ENCODE peak calls at places on chromosomes 2 and 18, in nine cellular contexts. S, T, V, O, X, K, U, J and L are unnamed samples.

GRCh38 chr2:101113441-101114267 is 37.5 kb downstream of the TBC1D8 start:
- DNase-seq in S (no peak), T (no peak), V (no peak), O (peak; percentile 41), X (peak; percentile 17), K (no peak), U (no peak), J (no peak), L (no peak)

GRCh38 chr2:18077211-18077610 is 198.7 kb downstream of the KCNS3 start:
- DNase-seq in S (no peak), T (no peak), V (no peak), O (no peak), X (no peak), K (no peak), U (peak; percentile 56), J (no peak), L (no peak)

GRCh38 chr2:168758970-168759820 is 43.2 kb upstream of the NOSTRIN start:
- DNase-seq in S (no peak), T (peak; percentile 60), V (peak; percentile 58), O (peak; percentile 62), X (peak; percentile 22), K (no peak), U (peak; percentile 42), J (no peak), L (no peak)

GRCh38 chr18:13563390-13563805 is 163.0 kb downstream of the FAM210A start:
- DNase-seq in S (no peak), T (no peak), V (peak; percentile 18), O (no peak), X (no peak), K (no peak), U (no peak), J (peak; percentile 66), L (no peak)

GRCh38 chr2:178681081-178681480 is 126.1 kb downstream of the TTN start:
- DNase-seq in S (no peak), T (no peak), V (no peak), O (no peak), X (no peak), K (no peak), U (no peak), J (no peak), L (no peak)

GRCh38 chr2:98823196-98824166 is 92.5 kb upstream of the MGAT4A start:
- DNase-seq in S (no peak), T (peak; percentile 13), V (no peak), O (no peak), X (no peak), K (no peak), U (no peak), J (no peak), L (no peak)

GRCh38 chr2:26394694-26395093 is 7.0 kb upstream of the DRC1 start:
- DNase-seq in S (no peak), T (no peak), V (no peak), O (no peak), X (no peak), K (no peak), U (peak; percentile 26), J (no peak), L (no peak)

GRCh38 chr2:233854241-233854981 is at the start of gene HJURP:
- DNase-seq in S (peak; percentile 79), T (peak; percentile 97), V (peak; percentile 96), O (peak; percentile 96), X (peak; percentile 96), K (peak; percentile 91), U (peak; percentile 92), J (peak; percentile 92), L (peak; percentile 93)

GRCh38 chr2:232982926-232983668 is 30.0 kb downstream of the NGEF start:
- DNase-seq in S (no peak), T (peak; percentile 70), V (no peak), O (no peak), X (no peak), K (peak; percentile 17), U (no peak), J (no peak), L (no peak)

GRCh38 chr2:84970266-84970955 is 550 bp upstream of the KCMF1 start:
- DNase-seq in S (no peak), T (peak; percentile 81), V (peak; percentile 77), O (peak; percentile 84), X (peak; percentile 50), K (peak; percentile 52), U (peak; percentile 37), J (peak; percentile 58), L (peak; percentile 93)

GRCh38 chr18:57925706-57926105 is 118.3 kb upstream of the NEDD4L start:
- DNase-seq in S (no peak), T (no peak), V (no peak), O (no peak), X (no peak), K (no peak), U (peak; percentile 71), J (no peak), L (no peak)

GRCh38 chr2:128465246-128466170 is 146.8 kb upstream of the HS6ST1 start:
- DNase-seq in S (no peak), T (peak; percentile 1), V (no peak), O (no peak), X (no peak), K (no peak), U (no peak), J (no peak), L (no peak)

GRCh38 chr2:144519934-144520717 is at the start of gene ZEB2:
- DNase-seq in S (no peak), T (peak; percentile 89), V (peak; percentile 75), O (peak; percentile 79), X (peak; percentile 60), K (no peak), U (peak; percentile 59), J (peak; percentile 81), L (peak; percentile 76)
- TF ChIP-seq CTCF in S (peak; percentile 44), T (peak; percentile 64), V (peak; percentile 73), O (peak; percentile 58), X (peak; percentile 60), K (peak; percentile 13), U (peak; percentile 65), J (peak; percentile 69), L (peak; percentile 30)

GRCh38 chr2:42959148-42959992 is 167.0 kb upstream of the HAAO start:
- DNase-seq in S (no peak), T (no peak), V (no peak), O (no peak), X (no peak), K (no peak), U (no peak), J (peak; percentile 83), L (no peak)

GRCh38 chr2:42961948-42962347 is 169.6 kb upstream of the HAAO start:
- DNase-seq in S (no peak), T (no peak), V (no peak), O (no peak), X (no peak), K (no peak), U (no peak), J (no peak), L (no peak)

GRCh38 chr2:42959993-42960834 is 167.8 kb upstream of the HAAO start:
- DNase-seq in S (no peak), T (no peak), V (no peak), O (no peak), X (no peak), K (no peak), U (no peak), J (no peak), L (no peak)

GRCh38 chr2:42961385-42961800 is 169.0 kb upstream of the HAAO start:
- DNase-seq in S (peak; percentile 46), T (peak; percentile 61), V (no peak), O (no peak), X (no peak), K (no peak), U (no peak), J (peak; percentile 90), L (no peak)

DNA sequence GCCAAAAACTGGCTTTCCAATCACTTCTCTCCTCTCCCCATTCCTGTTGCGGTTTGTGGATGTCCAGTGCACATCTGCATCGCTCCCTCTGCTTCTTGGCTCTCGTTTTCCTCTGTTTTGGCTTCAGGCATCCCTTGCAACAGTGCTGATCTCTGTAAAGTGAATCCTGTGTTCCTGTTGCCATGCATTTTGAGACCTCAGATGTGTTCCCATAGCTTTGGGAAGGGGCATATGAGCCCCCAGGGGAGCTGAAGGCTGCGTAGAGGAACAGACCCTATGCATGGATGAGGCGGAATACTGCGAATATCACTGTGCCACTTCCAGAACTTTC is 168.4 kb upstream of the HAAO start:
- DNase-seq in S (no peak), T (no peak), V (no peak), O (no peak), X (no peak), K (no peak), U (no peak), J (no peak), L (no peak)
- H3K4me1 ChIP-seq in S (peaks cover 50% of the 10 kb centered on the region), T (peaks cover 40% of the 10 kb centered on the region), V (no peaks in the 10 kb centered on the region), O (peaks cover 65% of the 10 kb centered on the region), X (no peaks in the 10 kb centered on the region), K (peaks cover 19% of the 10 kb centered on the region), U (peaks cover 33% of the 10 kb centered on the region), J (peaks cover 58% of the 10 kb centered on the region), L (peaks cover 28% of the 10 kb centered on the region)

GRCh38 chr2:19841918-19842693 is 59.7 kb downstream of the TTC32 start:
- DNase-seq in S (no peak), T (no peak), V (no peak), O (no peak), X (no peak), K (no peak), U (no peak), J (no peak), L (no peak)

GRCh38 chr2:19844750-19845149 is 57.0 kb downstream of the TTC32 start:
- DNase-seq in S (no peak), T (no peak), V (no peak), O (no peak), X (no peak), K (no peak), U (no peak), J (no peak), L (no peak)

GRCh38 chr2:19845323-19845920 is 56.4 kb downstream of the TTC32 start:
- DNase-seq in S (no peak), T (no peak), V (no peak), O (no peak), X (no peak), K (no peak), U (no peak), J (no peak), L (no peak)

GRCh38 chr2:19846030-19846429 is 55.8 kb downstream of the TTC32 start:
- DNase-seq in S (no peak), T (no peak), V (no peak), O (no peak), X (no peak), K (no peak), U (no peak), J (no peak), L (no peak)

DNA sequence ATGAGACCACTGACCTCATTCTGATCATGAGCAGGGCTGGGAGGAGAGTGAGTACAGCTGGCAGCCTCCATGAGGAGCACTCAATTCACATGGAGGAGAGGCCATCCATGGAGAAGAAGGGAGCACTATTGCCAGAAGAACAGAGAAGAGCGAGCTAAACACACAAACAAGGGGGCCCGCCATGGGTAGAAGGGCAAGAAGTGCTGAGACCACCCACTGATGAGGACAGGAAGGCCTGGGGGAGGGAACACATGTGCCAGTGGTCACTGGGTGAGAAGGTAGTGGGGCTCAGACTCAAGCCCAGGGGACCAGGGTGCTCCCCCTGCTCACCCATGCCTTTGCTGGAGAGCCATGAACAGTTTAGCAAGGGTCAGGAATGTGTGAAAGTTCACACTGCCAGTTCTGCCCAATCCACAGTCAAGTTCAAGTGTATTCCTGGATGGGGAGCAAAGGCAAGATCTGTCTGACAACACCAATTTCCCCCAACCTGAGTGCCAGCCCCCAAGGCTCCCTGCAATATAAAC is 57.7 kb downstream of the TTC32 start:
- DNase-seq in S (no peak), T (no peak), V (no peak), O (no peak), X (no peak), K (no peak), U (no peak), J (no peak), L (no peak)
- H3K27me3 ChIP-seq in S (no peaks in the 10 kb centered on the region), T (no peaks in the 10 kb centered on the region), V (no peaks in the 10 kb centered on the region), O (no peaks in the 10 kb centered on the region), X (peaks cover 6% of the 10 kb centered on the region), K (no peaks in the 10 kb centered on the region), U (peaks cover 3% of the 10 kb centered on the region), J (no peaks in the 10 kb centered on the region), L (no peaks in the 10 kb centered on the region)

GRCh38 chr2:222871291-222871690 is 10.5 kb downstream of the ACSL3 start:
- DNase-seq in S (no peak), T (no peak), V (no peak), O (no peak), X (no peak), K (no peak), U (no peak), J (no peak), L (no peak)
- TF ChIP-seq CTCF in S (no peak), T (no peak), V (no peak), O (no peak), X (no peak), K (no peak), U (no peak), J (no peak), L (no peak)